ENCODE peak calls at places on chromosomes 5 and 9, in five cellular contexts. One of them, this sample, is unnamed.

GRCh38 chr9:107229146-107229545 is 53.9 kb upstream of the RAD23B start:
- DNase-seq in PC-9: no peak
- DNase-seq in cardiac fibroblast: no peak
- DNase-seq in cardiac muscle cell: no peak
- DNase-seq in fibroblast of pulmonary artery: no peak
- DNase-seq in this sample: no peak

GRCh38 chr5:151123897-151124751 is 33.5 kb downstream of the ANXA6 start:
- DNase-seq in fibroblast of pulmonary artery: peak
- DNase-seq in cardiac fibroblast: peak
- DNase-seq in cardiac muscle cell: no peak
- DNase-seq in PC-9: peak
- DNase-seq in this sample: peak

GRCh38 chr5:127875235-127876021 is 172.2 kb downstream of the CCDC192 start:
- DNase-seq in fibroblast of pulmonary artery: peak
- DNase-seq in PC-9: peak
- DNase-seq in cardiac muscle cell: peak
- DNase-seq in cardiac fibroblast: peak
- DNase-seq in this sample: peak

GRCh38 chr9:128276574-128277270 is 646 bp downstream of the SWI5 start:
- DNase-seq in fibroblast of pulmonary artery: peak
- DNase-seq in cardiac fibroblast: peak
- DNase-seq in PC-9: no peak
- DNase-seq in cardiac muscle cell: peak
- DNase-seq in this sample: no peak

GRCh38 chr9:25814023-25814422 is 135.8 kb upstream of the TUSC1 start:
- DNase-seq in fibroblast of pulmonary artery: no peak
- DNase-seq in cardiac muscle cell: no peak
- DNase-seq in cardiac fibroblast: no peak
- DNase-seq in PC-9: no peak
- DNase-seq in this sample: no peak

GRCh38 chr5:17991775-17992174 is 357.5 kb downstream of the TAF11L14 start:
- DNase-seq in cardiac fibroblast: no peak
- DNase-seq in PC-9: no peak
- DNase-seq in cardiac muscle cell: peak
- DNase-seq in fibroblast of pulmonary artery: no peak
- DNase-seq in this sample: no peak

GRCh38 chr5:179143446-179143845 is 83.3 kb downstream of the ZNF354C start:
- DNase-seq in PC-9: no peak
- DNase-seq in cardiac fibroblast: peak
- DNase-seq in cardiac muscle cell: peak
- DNase-seq in fibroblast of pulmonary artery: peak
- DNase-seq in this sample: no peak

GRCh38 chr9:71916834-71917534 is 5.5 kb downstream of the C9orf85 start:
- DNase-seq in cardiac muscle cell: no peak
- DNase-seq in fibroblast of pulmonary artery: no peak
- DNase-seq in PC-9: no peak
- DNase-seq in cardiac fibroblast: no peak
- DNase-seq in this sample: no peak

GRCh38 chr5:59261969-59262368 is 631.6 kb downstream of the PDE4D start:
- DNase-seq in PC-9: no peak
- DNase-seq in fibroblast of pulmonary artery: no peak
- DNase-seq in cardiac muscle cell: no peak
- DNase-seq in cardiac fibroblast: no peak
- DNase-seq in this sample: no peak

GRCh38 chr9:134554750-134555655 is 86.6 kb upstream of the COL5A1 start:
- DNase-seq in PC-9: no peak
- DNase-seq in cardiac muscle cell: no peak
- DNase-seq in cardiac fibroblast: no peak
- DNase-seq in fibroblast of pulmonary artery: peak
- DNase-seq in this sample: no peak

GRCh38 chr5:138408023-138408422 is 30.8 kb upstream of the REEP2 start:
- DNase-seq in cardiac fibroblast: no peak
- DNase-seq in fibroblast of pulmonary artery: no peak
- DNase-seq in PC-9: no peak
- DNase-seq in cardiac muscle cell: no peak
- DNase-seq in this sample: no peak

GRCh38 chr5:153400931-153401330 is 89.5 kb upstream of the GRIA1 start:
- DNase-seq in PC-9: no peak
- DNase-seq in cardiac fibroblast: peak
- DNase-seq in fibroblast of pulmonary artery: no peak
- DNase-seq in cardiac muscle cell: no peak
- DNase-seq in this sample: no peak

GRCh38 chr9:126613656-126614055 is at the start of gene LMX1B:
- DNase-seq in cardiac fibroblast: peak
- DNase-seq in fibroblast of pulmonary artery: peak
- DNase-seq in PC-9: no peak
- DNase-seq in cardiac muscle cell: peak
- DNase-seq in this sample: peak

GRCh38 chr5:38672059-38672791 is 115.8 kb upstream of the LIFR start:
- DNase-seq in cardiac muscle cell: no peak
- DNase-seq in fibroblast of pulmonary artery: peak
- DNase-seq in PC-9: peak
- DNase-seq in cardiac fibroblast: peak
- DNase-seq in this sample: no peak

GRCh38 chr9:104118916-104119315 is 24.8 kb downstream of the SMC2 start:
- DNase-seq in PC-9: no peak
- DNase-seq in cardiac muscle cell: no peak
- DNase-seq in cardiac fibroblast: no peak
- DNase-seq in fibroblast of pulmonary artery: no peak
- DNase-seq in this sample: no peak

GRCh38 chr9:127419306-127419705 is 4.9 kb upstream of the ZNF79 start:
- DNase-seq in PC-9: no peak
- DNase-seq in cardiac muscle cell: no peak
- DNase-seq in fibroblast of pulmonary artery: no peak
- DNase-seq in cardiac fibroblast: no peak
- DNase-seq in this sample: no peak

GRCh38 chr9:121574771-121575519 is 75.3 kb upstream of the GGTA1 start:
- DNase-seq in PC-9: no peak
- DNase-seq in cardiac muscle cell: no peak
- DNase-seq in fibroblast of pulmonary artery: no peak
- DNase-seq in cardiac fibroblast: no peak
- DNase-seq in this sample: no peak

GRCh38 chr5:73770601-73771025 is 144.6 kb downstream of the ARHGEF28 start:
- DNase-seq in fibroblast of pulmonary artery: no peak
- DNase-seq in PC-9: no peak
- DNase-seq in cardiac muscle cell: no peak
- DNase-seq in cardiac fibroblast: peak
- DNase-seq in this sample: no peak

GRCh38 chr5:56247596-56247995 is 14.5 kb upstream of the ANKRD55 start:
- DNase-seq in cardiac fibroblast: peak
- DNase-seq in fibroblast of pulmonary artery: peak
- DNase-seq in cardiac muscle cell: no peak
- DNase-seq in PC-9: no peak
- DNase-seq in this sample: no peak

GRCh38 chr9:18906656-18907395 is 126.2 kb downstream of the SAXO1 start:
- DNase-seq in cardiac fibroblast: peak
- DNase-seq in fibroblast of pulmonary artery: peak
- DNase-seq in PC-9: no peak
- DNase-seq in cardiac muscle cell: no peak
- DNase-seq in this sample: no peak

GRCh38 chr5:85717203-85717563 is 900.6 kb upstream of the COX7C start:
- DNase-seq in cardiac muscle cell: no peak
- DNase-seq in cardiac fibroblast: no peak
- DNase-seq in fibroblast of pulmonary artery: no peak
- DNase-seq in PC-9: no peak
- DNase-seq in this sample: no peak

GRCh38 chr5:145056805-145057204 is 778.3 kb downstream of the PRELID2 start:
- DNase-seq in PC-9: no peak
- DNase-seq in cardiac muscle cell: no peak
- DNase-seq in fibroblast of pulmonary artery: no peak
- DNase-seq in cardiac fibroblast: peak
- DNase-seq in this sample: no peak

GRCh38 chr5:72290356-72291133 is 29.5 kb downstream of the MRPS27 start:
- DNase-seq in cardiac muscle cell: no peak
- DNase-seq in cardiac fibroblast: peak
- DNase-seq in PC-9: no peak
- DNase-seq in fibroblast of pulmonary artery: peak
- DNase-seq in this sample: no peak
- H3K4me3 ChIP-seq in cardiac muscle cell: no peak
- H3K4me3 ChIP-seq in cardiac fibroblast: no peak
- H3K4me3 ChIP-seq in PC-9: no peak
- H3K4me3 ChIP-seq in fibroblast of pulmonary artery: no peak
- H3K4me3 ChIP-seq in this sample: no peak

GRCh38 chr9:131346559-131346958 is 47.3 kb upstream of the PRRC2B start:
- DNase-seq in cardiac muscle cell: no peak
- DNase-seq in fibroblast of pulmonary artery: no peak
- DNase-seq in PC-9: no peak
- DNase-seq in cardiac fibroblast: no peak
- DNase-seq in this sample: no peak

GRCh38 chr9:131349881-131350563 is 43.9 kb upstream of the PRRC2B start:
- DNase-seq in cardiac fibroblast: peak
- DNase-seq in PC-9: peak
- DNase-seq in fibroblast of pulmonary artery: peak
- DNase-seq in cardiac muscle cell: peak
- DNase-seq in this sample: peak

GRCh38 chr9:131349522-131349880 is 44.4 kb upstream of the PRRC2B start:
- DNase-seq in PC-9: no peak
- DNase-seq in cardiac fibroblast: no peak
- DNase-seq in cardiac muscle cell: no peak
- DNase-seq in fibroblast of pulmonary artery: no peak
- DNase-seq in this sample: no peak

GRCh38 chr9:131347376-131348020 is 46.4 kb upstream of the PRRC2B start:
- DNase-seq in fibroblast of pulmonary artery: no peak
- DNase-seq in cardiac muscle cell: no peak
- DNase-seq in PC-9: no peak
- DNase-seq in cardiac fibroblast: no peak
- DNase-seq in this sample: no peak

GRCh38 chr9:131348631-131349521 is 45.0 kb upstream of the PRRC2B start:
- DNase-seq in PC-9: no peak
- DNase-seq in cardiac fibroblast: no peak
- DNase-seq in cardiac muscle cell: no peak
- DNase-seq in fibroblast of pulmonary artery: no peak
- DNase-seq in this sample: no peak
- TF ChIP-seq CTCF in PC-9: no peak
- TF ChIP-seq CTCF in cardiac fibroblast: peak
- TF ChIP-seq CTCF in cardiac muscle cell: peak
- TF ChIP-seq CTCF in fibroblast of pulmonary artery: peak
- TF ChIP-seq CTCF in this sample: no peak

GRCh38 chr9:94908583-94909249 is 182.2 kb downstream of the AOPEP start:
- DNase-seq in PC-9: peak
- DNase-seq in cardiac muscle cell: no peak
- DNase-seq in fibroblast of pulmonary artery: no peak
- DNase-seq in cardiac fibroblast: no peak
- DNase-seq in this sample: no peak
- H3K4me3 ChIP-seq in PC-9: no peak
- H3K4me3 ChIP-seq in cardiac muscle cell: no peak
- H3K4me3 ChIP-seq in fibroblast of pulmonary artery: no peak
- H3K4me3 ChIP-seq in cardiac fibroblast: no peak
- H3K4me3 ChIP-seq in this sample: no peak

GRCh38 chr9:98067184-98067583 is 10.7 kb downstream of the NANS start:
- DNase-seq in cardiac muscle cell: no peak
- DNase-seq in fibroblast of pulmonary artery: no peak
- DNase-seq in cardiac fibroblast: no peak
- DNase-seq in PC-9: no peak
- DNase-seq in this sample: no peak

GRCh38 chr9:98075332-98075805 is 18.8 kb downstream of the NANS start:
- DNase-seq in cardiac fibroblast: peak
- DNase-seq in cardiac muscle cell: no peak
- DNase-seq in PC-9: no peak
- DNase-seq in fibroblast of pulmonary artery: peak
- DNase-seq in this sample: no peak

GRCh38 chr9:98070704-98071103 is 14.2 kb downstream of the NANS start:
- DNase-seq in PC-9: no peak
- DNase-seq in cardiac fibroblast: no peak
- DNase-seq in cardiac muscle cell: no peak
- DNase-seq in fibroblast of pulmonary artery: no peak
- DNase-seq in this sample: no peak

GRCh38 chr9:98074119-98074990 is 17.8 kb downstream of the NANS start:
- DNase-seq in cardiac fibroblast: peak
- DNase-seq in PC-9: peak
- DNase-seq in fibroblast of pulmonary artery: peak
- DNase-seq in cardiac muscle cell: peak
- DNase-seq in this sample: peak

GRCh38 chr9:98071737-98072136 is 15.2 kb downstream of the NANS start:
- DNase-seq in PC-9: no peak
- DNase-seq in cardiac muscle cell: no peak
- DNase-seq in fibroblast of pulmonary artery: no peak
- DNase-seq in cardiac fibroblast: no peak
- DNase-seq in this sample: no peak
- TF ChIP-seq CTCF in PC-9: no peak
- TF ChIP-seq CTCF in cardiac muscle cell: no peak
- TF ChIP-seq CTCF in fibroblast of pulmonary artery: no peak
- TF ChIP-seq CTCF in cardiac fibroblast: no peak
- TF ChIP-seq CTCF in this sample: no peak

DNA sequence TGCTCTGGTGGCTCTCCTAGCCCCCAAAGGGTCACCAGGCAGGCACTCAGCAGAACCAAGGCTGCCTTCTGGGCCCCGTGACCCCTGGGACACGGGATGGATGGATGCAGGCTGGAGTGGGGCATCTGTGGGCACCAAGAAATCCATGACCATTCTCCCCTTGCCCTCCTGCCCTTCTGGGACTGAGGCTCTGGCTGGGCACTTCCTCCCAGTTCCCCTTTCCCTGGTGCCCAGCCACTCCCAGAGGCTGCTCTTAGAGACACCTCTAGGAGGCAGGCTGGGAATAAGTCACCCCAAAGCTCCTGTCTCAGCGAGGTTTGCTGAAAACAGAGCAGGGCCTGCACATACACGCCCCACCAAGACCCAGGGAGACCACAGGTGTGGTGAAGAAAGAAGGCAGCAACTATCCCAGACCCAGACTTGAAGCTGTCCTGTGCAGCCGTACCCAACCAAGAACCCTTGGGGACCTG is 943 bp downstream of the STING1 start:
- DNase-seq in cardiac fibroblast: peak
- DNase-seq in fibroblast of pulmonary artery: peak
- DNase-seq in PC-9: no peak
- DNase-seq in cardiac muscle cell: no peak
- DNase-seq in this sample: peak
- H3K4me3 ChIP-seq in cardiac fibroblast: peak
- H3K4me3 ChIP-seq in fibroblast of pulmonary artery: peak
- H3K4me3 ChIP-seq in PC-9: peak
- H3K4me3 ChIP-seq in cardiac muscle cell: no peak
- H3K4me3 ChIP-seq in this sample: peak

DNA sequence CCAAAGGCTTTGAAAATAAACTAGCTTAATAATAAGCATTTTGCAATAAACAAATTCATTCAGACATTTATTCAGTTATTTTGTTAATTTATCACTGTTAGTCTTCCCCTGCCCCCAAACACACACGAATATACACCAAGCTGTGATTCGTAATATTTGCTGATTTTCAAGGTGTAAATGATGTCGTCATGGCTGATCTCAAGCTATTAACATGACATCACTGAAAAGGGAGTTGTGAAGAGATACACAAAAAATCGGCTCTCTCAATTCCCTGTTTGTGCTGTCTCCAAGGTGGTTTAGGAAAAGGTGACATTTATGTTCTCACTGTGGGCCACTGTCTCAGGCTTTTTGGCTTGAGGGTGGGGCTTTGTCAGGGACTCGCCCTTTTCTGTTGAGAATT is 413.3 kb downstream of the CDH9 start:
- DNase-seq in cardiac muscle cell: no peak
- DNase-seq in fibroblast of pulmonary artery: no peak
- DNase-seq in cardiac fibroblast: no peak
- DNase-seq in PC-9: no peak
- DNase-seq in this sample: no peak
- TF ChIP-seq CTCF in cardiac muscle cell: no peak
- TF ChIP-seq CTCF in fibroblast of pulmonary artery: no peak
- TF ChIP-seq CTCF in cardiac fibroblast: no peak
- TF ChIP-seq CTCF in PC-9: no peak
- TF ChIP-seq CTCF in this sample: no peak

This sample was measured in left ventricle myocardium inferior.